ENCODE peak calls at places on chromosomes 12 and 14, in ten cellular contexts. T, H, Q, Z, F, P, E, L, N and K are unnamed samples.

GRCh38 chr14:26811756-26812305 is 214.0 kb upstream of the NOVA1 start:
- DNase-seq in L (no peak), P (no peak), Z (no peak), H (no peak), T (no peak), N (no peak), E (no peak), F (no peak), Q (no peak), K (no peak)

GRCh38 chr12:188910-189621 is 24.9 kb downstream of the SLC6A12 start:
- DNase-seq in P (peak; percentile 65), T (peak; percentile 87), F (peak; percentile 30), L (peak; percentile 31), E (no peak), Z (peak; percentile 72), Q (peak; percentile 61), H (no peak), N (peak; percentile 55), K (no peak)

GRCh38 chr12:82857911-82858533 is 171.3 kb downstream of the TMTC2 start:
- DNase-seq in T (no peak), P (no peak), E (no peak), Q (no peak), L (no peak), Z (no peak), H (no peak), N (no peak), F (no peak), K (no peak)

GRCh38 chr12:101573743-101574142 is 21.0 kb upstream of the MYBPC1 start:
- DNase-seq in H (no peak), Z (no peak), T (no peak), F (no peak), P (no peak), E (no peak), Q (no peak), L (no peak), N (no peak), K (no peak)

GRCh38 chr12:92794814-92795213 is 92.0 kb downstream of the PLEKHG7 start:
- DNase-seq in F (no peak), Z (no peak), H (no peak), L (no peak), N (no peak), Q (no peak), P (no peak), T (no peak), E (no peak), K (no peak)

GRCh38 chr14:22824711-22825359 is 4.9 kb upstream of the MRPL52 start:
- DNase-seq in F (no peak), Z (no peak), N (no peak), E (no peak), P (no peak), L (no peak), T (no peak), H (no peak), Q (no peak), K (peak; percentile 85)

GRCh38 chr12:106585237-106585834 is 2.5 kb downstream of the RFX4 start:
- DNase-seq in Z (no peak), N (no peak), P (no peak), T (no peak), F (no peak), Q (no peak), L (no peak), H (no peak), E (no peak), K (no peak)

GRCh38 chr12:122062832-122063690 is 15.5 kb upstream of the MLXIP start:
- DNase-seq in L (no peak), H (no peak), E (no peak), P (peak; percentile 72), Z (no peak), N (peak; percentile 52), T (no peak), F (no peak), Q (peak; percentile 76), K (peak; percentile 71)

GRCh38 chr12:53096089-53096741 is 1.3 kb upstream of the IGFBP6 start:
- DNase-seq in E (no peak), F (no peak), Z (peak; percentile 51), Q (peak; percentile 89), P (no peak), L (no peak), T (no peak), H (no peak), N (peak; percentile 82), K (no peak)

GRCh38 chr12:47299586-47299985 is 219.8 kb upstream of the AMIGO2 start:
- DNase-seq in T (no peak), E (no peak), Q (no peak), N (no peak), P (no peak), Z (no peak), F (no peak), H (no peak), L (no peak), K (no peak)

GRCh38 chr14:54394596-54394995 is 2.2 kb upstream of the CDKN3 start:
- DNase-seq in P (no peak), T (no peak), Z (no peak), F (no peak), H (no peak), E (no peak), Q (no peak), L (no peak), N (no peak), K (no peak)

GRCh38 chr14:53151523-53151866 is 1.6 kb downstream of the DDHD1 start:
- DNase-seq in Q (no peak), H (no peak), P (no peak), L (no peak), N (no peak), E (no peak), Z (no peak), T (peak; percentile 66), F (no peak), K (no peak)

GRCh38 chr14:65961004-65961403 is 525.2 kb upstream of the CCDC196 start:
- DNase-seq in F (peak; percentile 12), H (peak; percentile 26), N (peak; percentile 20), T (no peak), P (peak; percentile 36), L (peak; percentile 68), Z (peak; percentile 90), Q (peak; percentile 76), E (peak; percentile 35), K (no peak)

GRCh38 chr14:93195316-93195999 is 10.3 kb downstream of the LYSET start:
- DNase-seq in F (no peak), P (no peak), E (no peak), T (no peak), N (no peak), L (no peak), Z (no peak), Q (no peak), H (no peak), K (no peak)

GRCh38 chr12:31214626-31215520 is 111.1 kb downstream of the SINHCAF start:
- DNase-seq in T (no peak), F (no peak), P (no peak), Q (no peak), H (no peak), L (no peak), N (no peak), Z (no peak), E (no peak), K (no peak)

GRCh38 chr12:96197503-96198272 is 3.5 kb downstream of the ELK3 start:
- DNase-seq in T (no peak), F (peak; percentile 74), N (no peak), E (no peak), Z (no peak), P (no peak), Q (no peak), L (no peak), H (no peak), K (no peak)

GRCh38 chr14:82009076-82009475 is 475.4 kb upstream of the SEL1L start:
- DNase-seq in F (no peak), Q (no peak), T (no peak), N (no peak), E (no peak), L (no peak), Z (no peak), P (peak; percentile 49), H (no peak), K (no peak)

GRCh38 chr14:91996951-91997371 is 42.9 kb downstream of the TRIP11 start:
- DNase-seq in Z (no peak), P (peak; percentile 68), L (no peak), Q (no peak), H (peak; percentile 5), T (peak; percentile 44), N (no peak), F (peak; percentile 33), E (no peak), K (peak; percentile 48)

GRCh38 chr12:39292125-39292630 is 150.7 kb downstream of the KIF21A start:
- DNase-seq in L (no peak), E (no peak), H (no peak), N (no peak), F (no peak), P (no peak), Z (no peak), Q (no peak), T (no peak), K (no peak)

GRCh38 chr14:61025239-61026223 is 44.5 kb downstream of the SLC38A6 start:
- DNase-seq in L (no peak), Z (no peak), T (peak; percentile 51), F (peak; percentile 76), E (peak; percentile 15), P (peak; percentile 73), N (peak; percentile 18), H (peak; percentile 43), Q (peak; percentile 59), K (peak; percentile 57)

GRCh38 chr12:49804821-49805220 is 23.4 kb downstream of the NCKAP5L start:
- DNase-seq in T (no peak), H (no peak), N (no peak), Q (no peak), Z (no peak), L (no peak), F (no peak), E (no peak), P (no peak), K (no peak)

GRCh38 chr12:1791104-1791927 is 29.0 kb upstream of the LRTM2 start:
- DNase-seq in T (peak; percentile 89), H (peak; percentile 34), L (peak; percentile 32), F (peak; percentile 58), Q (no peak), E (peak; percentile 37), Z (peak; percentile 82), P (peak; percentile 69), N (no peak), K (peak; percentile 63)

GRCh38 chr14:90518075-90518940 is 121.5 kb downstream of the CALM1 start:
- DNase-seq in N (no peak), T (no peak), Z (no peak), F (no peak), Q (no peak), L (no peak), E (no peak), H (no peak), P (no peak), K (no peak)

GRCh38 chr14:61320806-61321384 is 484 bp upstream of the PRKCH start:
- DNase-seq in T (no peak), Z (no peak), L (no peak), P (peak; percentile 43), E (no peak), Q (no peak), F (no peak), H (no peak), N (no peak), K (no peak)

GRCh38 chr12:21294176-21294575 is 40.5 kb downstream of the SLCO1A2 start:
- DNase-seq in N (no peak), T (no peak), H (no peak), L (no peak), Z (no peak), Q (no peak), F (no peak), P (no peak), E (no peak), K (no peak)

GRCh38 chr12:116040412-116040811 is 237.1 kb downstream of the MED13L start:
- DNase-seq in P (no peak), N (no peak), L (no peak), Z (no peak), H (no peak), Q (no peak), T (no peak), F (no peak), E (no peak), K (no peak)

GRCh38 chr14:101008196-101008595 is 104.7 kb upstream of the RTL1 start:
- DNase-seq in Z (no peak), E (no peak), P (no peak), Q (no peak), T (no peak), L (no peak), H (no peak), F (no peak), N (no peak), K (no peak)

GRCh38 chr12:80412343-80412953 is 31.6 kb upstream of the PTPRQ start:
- DNase-seq in Q (no peak), F (peak; percentile 50), P (peak; percentile 77), E (no peak), N (no peak), H (peak; percentile 19), T (peak; percentile 82), Z (no peak), L (no peak), K (peak; percentile 40)